ENCODE peak calls at places on chromosomes 13 and 19, in five cellular contexts. Z is neural progenitor cell, H is osteoblast, D is K562, W is H9. X is an unnamed sample.

GRCh38 chr13:78476910-78477309 is 126.4 kb downstream of the POU4F1 start:
- DNase-seq in Z (no peak), H (no peak), D (no peak), W (no peak), X (no peak)

GRCh38 chr19:49056101-49056901 is 1.2 kb downstream of the CGB7 start:
- DNase-seq in Z (peak), H (peak), D (peak), W (peak), X (peak)

GRCh38 chr13:33186851-33187250 is 98.7 kb downstream of the STARD13 start:
- DNase-seq in Z (no peak), H (peak), D (no peak), W (no peak), X (no peak)

GRCh38 chr13:113581871-113582270 is 2.7 kb upstream of the TFDP1 start:
- DNase-seq in Z (no peak), H (peak), D (no peak), W (peak), X (no peak)

GRCh38 chr19:46860846-46861690 is at the start of gene ARHGAP35:
- DNase-seq in Z (no peak), H (peak), D (peak), W (peak), X (peak)

GRCh38 chr19:10548746-10549276 is 5.1 kb downstream of the ATG4D start:
- DNase-seq in Z (no peak), H (no peak), D (no peak), W (no peak), X (no peak)

GRCh38 chr19:31538879-31539278 is 189.6 kb upstream of the TSHZ3 start:
- DNase-seq in Z (no peak), H (no peak), D (no peak), W (peak), X (no peak)

GRCh38 chr19:17929056-17929455 is 3.8 kb upstream of the CCDC124 start:
- DNase-seq in Z (no peak), H (peak), D (no peak), W (no peak), X (no peak)

GRCh38 chr13:111126509-111126908 is 11.4 kb downstream of the ARHGEF7 start:
- DNase-seq in Z (no peak), H (no peak), D (no peak), W (no peak), X (no peak)

GRCh38 chr19:17522988-17523872 is 11.8 kb downstream of the PGLS start:
- DNase-seq in Z (no peak), H (peak), D (no peak), W (no peak), X (peak)

GRCh38 chr13:37023871-37024270 is 23.3 kb downstream of the EXOSC8 start:
- DNase-seq in Z (no peak), H (no peak), D (no peak), W (no peak), X (no peak)

GRCh38 chr13:75076476-75076875 is 405.5 kb downstream of the TBC1D4 start:
- DNase-seq in Z (peak), H (no peak), D (no peak), W (no peak), X (no peak)

GRCh38 chr19:27793128-27793643 is 1419.8 kb downstream of the UQCRFS1 start:
- DNase-seq in Z (peak), H (peak), D (peak), W (peak), X (peak)

GRCh38 chr19:18896421-18896841 is 473 bp upstream of the CERS1 start:
- DNase-seq in Z (peak), H (peak), D (no peak), W (no peak), X (no peak)

GRCh38 chr19:45484273-45484945 is 12.4 kb downstream of the RTN2 start:
- DNase-seq in Z (peak), H (no peak), D (no peak), W (no peak), X (no peak)

GRCh38 chr19:355134-355533 is 10.5 kb upstream of the MIER2 start:
- DNase-seq in Z (no peak), H (peak), D (no peak), W (no peak), X (no peak)

GRCh38 chr13:21322304-21322965 is 136.7 kb downstream of the ZDHHC20 start:
- DNase-seq in Z (no peak), H (no peak), D (no peak), W (no peak), X (no peak)

GRCh38 chr19:1469200-1469935 is 9.6 kb downstream of the C19orf25 start:
- DNase-seq in Z (peak), H (peak), D (no peak), W (no peak), X (no peak)

DNA sequence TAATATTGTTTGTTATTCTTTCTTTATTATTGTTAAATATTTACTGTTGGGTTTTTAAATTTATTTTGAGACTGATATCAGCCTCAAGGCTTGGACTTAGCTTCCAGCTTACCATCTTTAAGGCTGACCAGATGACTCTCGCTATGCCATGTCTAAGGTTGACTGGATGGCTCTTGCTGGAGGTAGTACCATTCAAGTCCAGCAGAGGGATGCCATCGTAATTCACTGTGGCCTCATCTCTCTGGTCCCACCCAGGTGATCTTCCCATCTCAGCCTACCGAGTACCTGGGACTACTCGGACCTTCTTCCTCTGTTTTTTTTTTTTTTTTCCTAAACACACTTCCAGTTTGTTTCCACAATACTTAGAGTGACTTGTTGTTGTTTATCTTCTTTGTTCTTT is 41.7 kb upstream of the ZNF91 start:
- DNase-seq in Z (no peak), H (no peak), D (peak), W (peak), X (peak)
- TF ChIP-seq CTCF in Z (no peak), H (no peak), D (no peak), W (no peak), X (peak)

DNA sequence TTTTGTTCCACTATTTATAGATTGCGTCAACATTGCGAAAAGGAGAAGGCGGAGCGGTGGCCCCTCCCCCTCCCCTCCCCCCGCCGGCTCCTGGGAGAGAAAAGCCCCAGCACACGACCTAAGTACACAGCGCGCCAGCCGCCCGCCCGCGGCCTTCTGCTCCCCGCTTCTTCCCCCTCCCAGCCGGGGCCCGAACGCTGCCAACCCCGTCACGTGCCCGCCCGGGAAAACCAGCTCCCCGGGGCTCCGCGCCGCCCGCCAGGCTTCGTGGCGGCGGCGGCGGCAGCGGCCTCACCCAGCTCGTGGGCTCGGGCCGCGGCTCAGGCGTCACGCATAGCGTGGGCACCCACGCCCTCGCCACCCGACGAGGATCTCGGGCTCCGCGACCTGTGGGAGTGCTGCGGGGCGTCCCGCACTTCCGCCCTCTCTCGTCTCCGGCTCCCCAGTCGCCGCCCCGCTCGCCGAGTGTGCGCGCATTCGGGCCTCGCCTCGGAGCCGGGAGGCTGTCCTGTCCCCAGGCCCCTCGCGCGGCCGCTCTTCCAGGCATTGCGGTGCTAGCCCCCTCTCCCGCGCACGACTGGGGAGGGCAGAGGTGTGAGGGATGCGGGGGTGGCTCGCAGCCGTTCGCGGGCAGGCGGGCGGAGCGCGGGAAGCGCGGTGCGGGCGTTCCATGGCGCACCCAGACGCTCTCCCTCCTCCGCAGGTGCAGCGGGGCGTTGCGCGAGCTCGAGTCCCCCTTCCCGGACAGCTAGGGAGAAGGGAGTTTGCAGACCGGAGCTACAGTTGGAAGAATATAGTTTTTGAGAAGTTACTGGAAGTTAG is 110.5 kb downstream of the KCNRG start:
- DNase-seq in Z (peak), H (peak), D (peak), W (peak), X (peak)
- H3K27ac ChIP-seq in Z (no peak), H (peak), D (peak), W (no peak), X (peak)

DNA sequence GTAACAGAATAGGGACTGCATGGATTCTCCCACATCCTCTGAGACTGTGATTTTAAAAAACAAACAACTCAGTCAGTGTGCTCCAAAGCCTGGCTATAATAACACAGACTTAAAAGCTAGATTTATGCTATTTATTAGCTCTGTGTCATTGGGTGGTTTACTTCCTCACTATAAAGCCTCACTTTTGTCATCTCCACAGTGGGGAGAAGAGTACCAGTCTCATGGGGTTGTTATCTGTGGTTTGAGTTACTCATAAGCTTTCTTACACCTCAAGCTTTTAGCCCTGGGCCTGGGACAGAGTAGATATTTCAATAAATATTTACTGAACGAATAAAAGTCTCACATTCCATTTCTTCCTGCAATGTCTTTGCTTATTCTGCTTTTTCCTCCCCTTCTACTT is 5.3 kb downstream of the RNASEH2B start:
- DNase-seq in Z (no peak), H (no peak), D (no peak), W (no peak), X (peak)
- H3K4me2 ChIP-seq in Z (no peak), H (peak), D (no peak), W (no peak), X (peak)

GRCh38 chr13:23456437-23456836 is 22.9 kb upstream of the SACS start:
- DNase-seq in Z (no peak), H (no peak), D (no peak), W (no peak), X (no peak)

GRCh38 chr13:23455401-23456185 is 22.1 kb upstream of the SACS start:
- DNase-seq in Z (no peak), H (no peak), D (no peak), W (no peak), X (no peak)

GRCh38 chr13:23450340-23451046 is 17.0 kb upstream of the SACS start:
- DNase-seq in Z (no peak), H (no peak), D (no peak), W (no peak), X (no peak)

GRCh38 chr13:23449386-23450162 is 16.1 kb upstream of the SACS start:
- DNase-seq in Z (peak), H (no peak), D (no peak), W (no peak), X (no peak)

GRCh38 chr13:23453132-23453531 is 19.6 kb upstream of the SACS start:
- DNase-seq in Z (no peak), H (no peak), D (no peak), W (no peak), X (no peak)
- TF ChIP-seq CTCF in Z (no peak), H (no peak), D (no peak), W (no peak), X (no peak)

GRCh38 chr19:50516859-50517703 is 3.4 kb upstream of the ASPDH start:
- DNase-seq in Z (no peak), H (peak), D (no peak), W (no peak), X (no peak)

GRCh38 chr19:50519006-50519575 is 5.4 kb upstream of the ASPDH start:
- DNase-seq in Z (no peak), H (peak), D (no peak), W (no peak), X (no peak)

GRCh38 chr19:50518091-50519005 is 4.6 kb upstream of the ASPDH start:
- DNase-seq in Z (no peak), H (peak), D (no peak), W (peak), X (no peak)

GRCh38 chr19:50516456-50516855 is 2.7 kb upstream of the ASPDH start:
- DNase-seq in Z (no peak), H (no peak), D (no peak), W (no peak), X (no peak)

DNA sequence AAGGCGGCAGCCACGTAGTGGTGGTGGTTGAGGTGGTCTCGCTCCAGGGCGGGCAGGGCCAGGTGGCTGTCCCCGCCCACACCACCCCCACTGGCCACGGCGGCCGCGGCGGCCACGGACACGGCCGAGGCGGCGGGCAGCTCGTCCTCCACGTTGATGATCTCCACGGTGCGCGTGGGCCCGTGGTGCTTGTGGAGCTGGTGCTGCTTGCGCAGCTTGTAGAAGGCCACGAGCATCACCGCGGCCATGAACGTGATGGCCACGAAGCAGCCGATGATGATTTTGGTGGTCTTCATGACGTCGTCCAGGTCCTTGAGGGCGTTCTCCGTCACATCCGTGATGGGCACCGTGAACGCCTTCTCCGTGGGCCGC is 4.0 kb upstream of the ASPDH start:
- DNase-seq in Z (no peak), H (no peak), D (no peak), W (no peak), X (no peak)
- H3K27ac ChIP-seq in Z (no peak), H (no peak), D (no peak), W (no peak), X (no peak)

GRCh38 chr13:109271555-109271954 is 514.8 kb downstream of the IRS2 start:
- DNase-seq in Z (no peak), H (no peak), D (no peak), W (no peak), X (no peak)
- H3K4me2 ChIP-seq in Z (peak), H (no peak), D (no peak), W (no peak), X (no peak)

GRCh38 chr13:31005066-31005465 is 72.6 kb downstream of the TEX26 start:
- DNase-seq in Z (no peak), H (no peak), D (no peak), W (no peak), X (no peak)
- TF ChIP-seq CTCF in Z (no peak), H (no peak), D (no peak), W (no peak), X (no peak)

GRCh38 chr19:13764821-13765394 is 586 bp downstream of the MRI1 start:
- DNase-seq in Z (peak), H (peak), D (peak), W (no peak), X (no peak)
- H3K27ac ChIP-seq in Z (no peak), H (peak), D (peak), W (no peak), X (no peak)

DNA sequence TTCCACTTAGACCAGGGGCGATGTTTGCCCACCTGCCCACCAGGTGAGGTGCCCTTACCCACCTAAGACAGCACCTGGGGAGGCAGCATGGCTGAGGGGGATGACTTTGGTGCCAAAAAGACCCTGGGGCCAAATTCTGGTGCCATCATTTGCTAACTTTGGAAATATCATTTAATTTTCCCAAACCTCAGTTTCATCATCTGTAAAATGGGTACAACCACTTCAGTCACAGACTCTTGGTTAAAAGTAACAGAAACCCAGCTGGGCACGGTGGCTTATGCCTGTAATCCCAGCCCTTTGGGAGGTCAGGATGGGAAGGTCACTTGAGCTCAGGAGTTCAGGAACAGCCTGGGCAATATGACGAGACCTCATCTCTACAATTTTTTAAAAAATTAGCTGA is 177.8 kb downstream of the USP12 start:
- DNase-seq in Z (no peak), H (no peak), D (no peak), W (no peak), X (no peak)
- H3K4me2 ChIP-seq in Z (no peak), H (no peak), D (no peak), W (no peak), X (no peak)

X was measured in OCI-LY7.